ENCODE peak calls at places on chromosomes 7 and 10, in six cellular contexts. K is suprapubic skin; J is lung; I is AG04450; U is upper lobe of right lung; E is naive thymus-derived CD4-positive, alpha-beta T cell. N is an unnamed sample. For H3K9me3, the result is how much of the 10 kb centered on the place peaks cover.

GRCh38 chr7:6516387-6516983 is 34.8 kb downstream of the GRID2IP start:
- DNase-seq in K (peak), E (peak), I (peak), J (peak), U (peak), N (peak)

GRCh38 chr10:3935933-3936359 is 150.9 kb upstream of the KLF6 start:
- DNase-seq in I (no peak), E (no peak), U (no peak), J (no peak), K (no peak), N (no peak)

GRCh38 chr7:36310897-36311296 is 78.8 kb upstream of the ANLN start:
- DNase-seq in U (no peak), I (no peak), E (no peak), J (no peak), K (peak), N (no peak)

GRCh38 chr7:84612976-84613375 is 418.4 kb upstream of the SEMA3A start:
- DNase-seq in I (no peak), U (no peak), K (no peak), E (no peak), J (no peak), N (no peak)

GRCh38 chr7:17043012-17043877 is 161.5 kb upstream of the AGR3 start:
- DNase-seq in E (no peak), J (no peak), U (no peak), I (no peak), K (no peak), N (no peak)

GRCh38 chr10:76396126-76396525 is 964.7 kb downstream of the LRMDA start:
- DNase-seq in I (no peak), E (no peak), J (no peak), K (no peak), U (no peak), N (no peak)

GRCh38 chr10:89029785-89030437 is 39.3 kb downstream of the FAS start:
- DNase-seq in K (peak), E (peak), I (peak), J (peak), U (peak), N (peak)

GRCh38 chr7:22187691-22188348 is 169.1 kb downstream of the RAPGEF5 start:
- DNase-seq in J (no peak), I (no peak), K (no peak), U (no peak), E (no peak), N (no peak)

GRCh38 chr10:62045765-62046521 is 144.4 kb downstream of the ARID5B start:
- DNase-seq in U (no peak), J (no peak), I (peak), K (no peak), E (no peak), N (no peak)

GRCh38 chr10:123999261-123999660 is 94.1 kb downstream of the CHST15 start:
- DNase-seq in J (peak), E (peak), I (no peak), K (no peak), U (no peak), N (peak)

GRCh38 chr7:74479961-74480829 is 26.5 kb downstream of the GTF2IRD1 start:
- DNase-seq in E (no peak), U (peak), J (peak), I (peak), K (peak), N (peak)

GRCh38 chr7:41241641-41242040 is 461.2 kb downstream of the INHBA start:
- DNase-seq in I (no peak), J (no peak), U (no peak), E (no peak), K (no peak), N (no peak)

GRCh38 chr10:132107947-132108877 is 42.5 kb downstream of the JAKMIP3 start:
- DNase-seq in U (no peak), J (peak), K (no peak), I (no peak), E (no peak), N (no peak)

GRCh38 chr10:130046591-130046990 is 64.0 kb downstream of the C10orf143 start:
- DNase-seq in J (no peak), K (no peak), I (no peak), U (peak), E (no peak), N (no peak)

GRCh38 chr10:11329055-11329673 is 282.3 kb downstream of the USP6NL start:
- DNase-seq in I (no peak), J (no peak), E (no peak), K (no peak), U (no peak), N (no peak)

GRCh38 chr7:41131956-41132355 is 570.9 kb downstream of the INHBA start:
- DNase-seq in U (no peak), I (no peak), E (no peak), J (no peak), K (no peak), N (no peak)

GRCh38 chr10:48602401-48603135 is 2.3 kb downstream of the ARHGAP22 start:
- DNase-seq in E (no peak), K (no peak), J (no peak), I (no peak), U (no peak), N (no peak)

GRCh38 chr7:148149730-148150129 is 440.8 kb upstream of the C7orf33 start:
- DNase-seq in U (no peak), E (no peak), I (no peak), K (no peak), J (no peak), N (no peak)

GRCh38 chr10:101237080-101237817 is 8.0 kb upstream of the LBX1 start:
- DNase-seq in J (no peak), E (no peak), K (no peak), U (no peak), I (no peak), N (no peak)

GRCh38 chr10:80526742-80527141 is 11.0 kb upstream of the SH2D4B start:
- DNase-seq in J (no peak), K (no peak), U (no peak), I (no peak), E (no peak), N (no peak)

GRCh38 chr7:148854975-148855374 is 29.1 kb downstream of the EZH2 start:
- DNase-seq in J (no peak), U (no peak), I (no peak), K (no peak), E (no peak), N (no peak)

GRCh38 chr10:73494877-73495225 is 973 bp downstream of the PPP3CB start:
- DNase-seq in K (no peak), E (no peak), U (no peak), I (no peak), J (no peak), N (no peak)

GRCh38 chr7:116169060-116169459 is 41.3 kb upstream of the TES start:
- DNase-seq in E (no peak), J (no peak), I (peak), U (no peak), K (no peak), N (no peak)

GRCh38 chr10:15106352-15107013 is 9.3 kb downstream of the RPP38 start:
- DNase-seq in K (no peak), J (peak), E (peak), I (no peak), U (peak), N (peak)

GRCh38 chr10:68082815-68083395 is 7.8 kb upstream of the HERC4 start:
- DNase-seq in I (no peak), J (no peak), K (no peak), E (no peak), U (no peak), N (no peak)

GRCh38 chr7:157496426-157497275 is 159.8 kb downstream of the DNAJB6 start:
- DNase-seq in U (peak), I (no peak), K (no peak), E (no peak), J (no peak), N (no peak)

GRCh38 chr7:6273380-6273837 is 985 bp upstream of the CYTH3 start:
- DNase-seq in E (no peak), U (no peak), K (no peak), J (no peak), I (no peak), N (no peak)

GRCh38 chr7:151404216-151405011 is 5.4 kb downstream of the WDR86 start:
- DNase-seq in E (no peak), J (peak), I (no peak), U (peak), K (no peak), N (no peak)

DNA sequence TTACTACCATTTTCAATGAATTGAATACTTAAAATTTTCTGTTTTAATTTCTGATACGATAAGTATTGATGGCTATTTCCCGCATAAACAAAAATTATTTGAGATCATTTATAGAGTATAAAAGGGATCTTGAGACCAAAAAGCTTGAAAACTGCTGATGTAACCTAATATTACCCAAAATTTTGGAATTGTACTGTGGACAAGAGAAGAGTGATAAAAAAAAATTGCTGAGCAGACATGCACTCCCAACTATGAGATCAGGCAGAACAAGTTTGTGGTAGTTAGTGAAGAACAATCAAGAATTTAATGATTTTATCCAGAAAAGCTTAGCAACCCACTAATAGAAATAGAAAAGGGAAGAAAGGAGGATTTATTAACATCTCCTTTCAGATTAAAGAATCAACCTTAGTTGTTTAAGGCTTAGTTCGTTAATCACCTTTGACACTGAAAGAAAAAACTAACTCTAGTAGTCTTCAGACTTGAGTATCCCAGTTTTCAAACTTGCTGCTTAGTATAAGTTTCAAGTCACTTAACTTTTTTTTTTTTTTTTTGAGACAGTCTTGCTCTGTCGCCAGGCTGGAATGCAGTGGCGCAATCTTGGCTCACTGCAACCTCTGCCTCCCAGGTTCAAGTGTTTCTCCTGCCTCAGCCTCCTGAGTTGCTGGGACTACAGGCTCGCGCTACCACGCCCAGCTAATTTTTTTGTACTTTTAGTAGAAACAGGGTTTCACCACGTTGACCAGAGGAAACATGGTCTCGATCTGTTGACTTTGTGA is 50.6 kb upstream of the ZC3HAV1 start:
- DNase-seq in I (no peak), J (peak), K (no peak), E (no peak), U (peak), N (no peak)
- H3K27ac ChIP-seq in I (no peak), J (no peak), K (no peak), E (no peak), U (no peak), N (no peak)

GRCh38 chr10:35442592-35442991 is 106.3 kb downstream of the CCNY start:
- DNase-seq in I (no peak), J (no peak), E (no peak), U (no peak), K (no peak), N (no peak)

GRCh38 chr10:35440016-35440415 is 103.7 kb downstream of the CCNY start:
- DNase-seq in J (no peak), E (no peak), I (no peak), K (no peak), U (no peak), N (no peak)

GRCh38 chr10:35443858-35444257 is 107.5 kb downstream of the CCNY start:
- DNase-seq in J (no peak), K (no peak), U (no peak), E (no peak), I (no peak), N (no peak)

GRCh38 chr10:35439172-35439571 is 102.9 kb downstream of the CCNY start:
- DNase-seq in K (no peak), I (no peak), U (no peak), J (no peak), E (no peak), N (no peak)

DNA sequence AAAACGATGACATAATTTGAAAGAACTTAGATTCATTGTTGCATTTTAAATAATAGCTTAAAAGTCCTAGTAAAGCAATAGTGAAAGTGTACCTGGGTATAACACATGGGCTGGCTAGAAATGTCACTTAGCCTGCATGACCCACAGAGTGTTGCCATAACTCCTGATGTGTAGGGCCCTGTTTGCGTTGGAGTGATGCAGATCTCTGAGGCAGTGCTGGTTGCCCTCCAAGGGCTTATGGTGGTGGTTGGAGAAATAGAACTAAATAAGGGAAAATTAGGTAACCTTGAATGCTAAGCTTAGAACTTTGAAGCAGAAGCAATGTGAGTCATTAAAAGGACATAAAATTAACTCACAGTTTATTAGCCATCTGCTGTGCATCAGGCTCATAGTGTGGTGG is 105.7 kb downstream of the CCNY start:
- DNase-seq in E (no peak), K (no peak), U (no peak), I (no peak), J (no peak), N (no peak)
- H3K9me3 ChIP-seq in E (under half), K (under half), U (under half), I (under half), J (under half), N (under half)

GRCh38 chr10:110459600-110459999 is 38.1 kb upstream of the DUSP5 start:
- DNase-seq in K (no peak), E (peak), U (no peak), I (no peak), J (no peak), N (no peak)
- H3K27ac ChIP-seq in K (no peak), E (no peak), U (no peak), I (no peak), J (peak), N (no peak)

DNA sequence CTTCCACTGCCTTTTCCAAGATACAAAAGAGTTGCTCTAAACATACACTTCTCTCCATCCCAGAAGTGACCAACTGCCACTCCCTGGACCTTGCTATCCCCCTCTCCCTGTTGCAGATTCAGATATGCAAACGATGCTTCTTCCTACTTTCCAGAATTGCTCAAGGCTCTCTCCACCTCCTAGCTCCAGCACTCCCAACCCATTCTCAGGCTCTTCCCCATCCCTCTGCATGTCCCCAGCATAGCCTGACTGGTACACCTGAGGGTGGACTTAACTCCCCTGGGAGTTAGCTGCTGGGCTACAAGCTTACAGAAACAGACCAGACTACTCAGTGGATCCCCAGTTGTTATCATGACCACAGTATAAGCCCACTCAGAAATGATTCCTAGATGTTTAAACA is 27.6 kb downstream of the MKRN1 start:
- DNase-seq in I (no peak), J (no peak), E (no peak), U (no peak), K (no peak), N (no peak)
- H3K9me3 ChIP-seq in I (under half), J (under half), E (under half), U (under half), K (under half), N (under half)

DNA sequence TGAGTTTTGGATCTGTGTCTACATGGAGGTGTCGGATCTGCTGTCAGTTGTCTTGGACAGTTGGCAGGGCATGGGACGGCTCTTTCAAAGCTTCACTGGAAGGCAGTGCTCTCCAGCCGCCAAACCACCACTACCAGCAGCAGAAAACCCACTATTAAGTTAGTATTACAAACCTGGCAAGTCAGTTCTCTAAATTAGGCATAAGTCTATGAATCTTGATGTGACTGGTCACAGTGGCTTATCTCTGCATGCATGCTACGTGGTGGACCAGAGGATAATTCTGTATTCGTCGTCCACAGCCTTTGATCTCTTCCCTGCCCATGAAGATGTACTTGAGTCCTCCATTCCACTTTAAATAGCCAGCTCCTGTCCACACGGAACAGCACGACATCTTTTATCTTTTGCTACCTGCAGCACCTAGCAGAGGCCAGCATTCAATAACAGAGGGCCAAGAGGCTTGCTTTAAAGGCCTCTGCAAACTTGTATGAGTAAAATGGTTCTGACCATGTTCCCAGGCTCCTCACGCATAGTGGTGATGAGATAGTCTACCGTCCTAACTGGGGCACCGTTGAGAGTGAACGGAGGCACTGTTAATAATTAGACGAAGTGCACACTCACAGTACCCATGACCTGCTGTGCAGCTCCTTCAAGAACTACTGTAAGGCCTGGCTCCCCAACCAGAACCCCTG is 836 bp downstream of the GPR146 start:
- DNase-seq in J (no peak), U (no peak), I (no peak), K (no peak), E (no peak), N (no peak)
- H3K27ac ChIP-seq in J (peak), U (peak), I (no peak), K (peak), E (peak), N (peak)

GRCh38 chr7:82204694-82205093 is 238.9 kb downstream of the CACNA2D1 start:
- DNase-seq in E (no peak), K (no peak), U (no peak), I (peak), J (no peak), N (no peak)
- H3K9me3 ChIP-seq in E (under half), K (under half), U (under half), I (under half), J (under half), N (under half)

DNA sequence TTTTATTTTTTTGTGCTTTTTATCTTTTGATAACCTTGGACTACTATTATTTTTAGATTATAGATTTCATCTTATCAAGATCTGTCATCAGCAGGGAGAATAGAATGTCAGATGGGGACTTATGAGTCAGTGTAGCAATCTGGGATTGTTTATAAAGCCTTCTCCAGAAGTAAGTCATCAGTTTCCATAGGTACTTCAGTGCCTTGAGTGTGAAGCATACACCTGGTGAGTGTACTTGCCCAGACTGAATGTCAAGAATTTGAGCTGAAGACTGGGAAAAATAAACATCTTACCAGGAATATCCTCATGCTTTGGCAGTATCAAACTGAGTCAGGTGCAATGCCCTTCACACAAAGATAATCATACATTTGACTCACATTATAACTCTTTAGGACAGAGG is 2.2 kb downstream of the CASD1 start:
- DNase-seq in I (no peak), U (no peak), J (peak), E (no peak), K (no peak), N (no peak)
- H3K27ac ChIP-seq in I (no peak), U (no peak), J (no peak), E (no peak), K (no peak), N (peak)

GRCh38 chr7:65409363-65409762 is 35.7 kb downstream of the ZNF92 start:
- DNase-seq in I (no peak), U (no peak), J (no peak), E (no peak), K (no peak), N (no peak)

GRCh38 chr7:65404020-65404419 is 30.4 kb downstream of the ZNF92 start:
- DNase-seq in E (no peak), J (no peak), U (no peak), K (no peak), I (no peak), N (no peak)
- H3K9me3 ChIP-seq in E (under half), J (under half), U (under half), K (under half), I (under half), N (under half)

GRCh38 chr7:140045697-140046096 is 17.1 kb downstream of the PARP12 start:
- DNase-seq in J (no peak), E (no peak), I (no peak), K (no peak), U (no peak), N (no peak)
- H3K27ac ChIP-seq in J (no peak), E (no peak), I (no peak), K (no peak), U (no peak), N (no peak)

DNA sequence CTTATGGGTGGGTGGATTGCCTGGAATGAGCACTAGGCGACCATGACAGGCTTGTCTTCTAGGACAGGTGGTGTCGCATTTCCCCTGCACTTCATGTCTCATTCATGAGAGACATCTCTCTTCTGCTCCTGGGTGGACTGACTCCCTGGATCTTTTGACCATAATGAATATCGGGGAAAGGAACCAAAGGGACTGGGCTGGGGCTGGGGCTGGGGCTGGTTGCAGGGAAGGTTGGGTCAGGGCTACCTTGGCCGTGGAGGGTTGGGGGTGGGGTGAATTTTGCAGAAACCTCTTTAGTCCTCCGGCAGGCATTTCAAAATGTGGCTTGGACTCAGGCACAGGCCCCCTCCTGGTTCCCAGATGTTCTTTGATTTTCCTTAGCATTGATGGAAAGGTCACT is 319.2 kb downstream of the ZNF716 start:
- DNase-seq in J (no peak), U (no peak), K (no peak), I (no peak), E (no peak), N (no peak)
- H3K9me3 ChIP-seq in J (under half), U (under half), K (under half), I (half or more), E (under half), N (under half)